ENCODE peak calls at places on chromosomes 5 and 9, in four cellular contexts. One of them, this sample, is unnamed.

GRCh38 chr5:37839441-37840035 is 303 bp downstream of the GDNF start:
- ATAC-seq in GM12878: no peak
- ATAC-seq in K562: no peak
- ATAC-seq in HepG2: peak
- ATAC-seq in this sample: peak

GRCh38 chr5:169997736-169998284 is 17.5 kb upstream of the INSYN2B start:
- ATAC-seq in K562: no peak
- ATAC-seq in HepG2: no peak
- ATAC-seq in GM12878: peak
- ATAC-seq in this sample: no peak

GRCh38 chr9:95085036-95085770 is 232.3 kb downstream of the FANCC start:
- ATAC-seq in HepG2: no peak
- ATAC-seq in K562: no peak
- ATAC-seq in GM12878: no peak
- ATAC-seq in this sample: no peak

GRCh38 chr9:124353811-124354274 is 61.4 kb downstream of the PSMB7 start:
- ATAC-seq in GM12878: no peak
- ATAC-seq in K562: no peak
- ATAC-seq in HepG2: no peak
- ATAC-seq in this sample: no peak

GRCh38 chr5:57501414-57502321 is 19.1 kb upstream of the ACTBL2 start:
- ATAC-seq in HepG2: no peak
- ATAC-seq in GM12878: no peak
- ATAC-seq in K562: no peak
- ATAC-seq in this sample: no peak

GRCh38 chr9:129580211-129580915 is 40.5 kb downstream of the C9orf50 start:
- ATAC-seq in HepG2: peak
- ATAC-seq in GM12878: peak
- ATAC-seq in K562: no peak
- ATAC-seq in this sample: no peak

GRCh38 chr5:83760579-83760978 is 39.9 kb upstream of the HAPLN1 start:
- ATAC-seq in HepG2: no peak
- ATAC-seq in K562: no peak
- ATAC-seq in GM12878: no peak
- ATAC-seq in this sample: no peak

GRCh38 chr9:20477940-20478620 is 144.2 kb downstream of the MLLT3 start:
- ATAC-seq in GM12878: peak
- ATAC-seq in HepG2: no peak
- ATAC-seq in K562: no peak
- ATAC-seq in this sample: no peak

GRCh38 chr5:132746592-132747063 is 598 bp upstream of the CCNI2 start:
- ATAC-seq in K562: no peak
- ATAC-seq in GM12878: no peak
- ATAC-seq in HepG2: no peak
- ATAC-seq in this sample: no peak

GRCh38 chr9:3398232-3398648 is 127.6 kb downstream of the RFX3 start:
- ATAC-seq in GM12878: peak
- ATAC-seq in HepG2: no peak
- ATAC-seq in K562: no peak
- ATAC-seq in this sample: no peak

GRCh38 chr5:80739057-80739456 is 84.3 kb upstream of the DHFR start:
- ATAC-seq in K562: no peak
- ATAC-seq in GM12878: no peak
- ATAC-seq in HepG2: no peak
- ATAC-seq in this sample: no peak

GRCh38 chr5:11902304-11902703 is 1.9 kb downstream of the CTNND2 start:
- ATAC-seq in HepG2: no peak
- ATAC-seq in K562: no peak
- ATAC-seq in GM12878: no peak
- ATAC-seq in this sample: no peak

GRCh38 chr9:105841562-105841961 is 147.2 kb downstream of the TMEM38B start:
- ATAC-seq in HepG2: no peak
- ATAC-seq in GM12878: no peak
- ATAC-seq in K562: no peak
- ATAC-seq in this sample: no peak

GRCh38 chr9:117160254-117160653 is 254.6 kb downstream of the ASTN2 start:
- ATAC-seq in HepG2: no peak
- ATAC-seq in GM12878: no peak
- ATAC-seq in K562: no peak
- ATAC-seq in this sample: no peak

GRCh38 chr9:34275811-34276210 is 53.3 kb downstream of the KIF24 start:
- ATAC-seq in GM12878: no peak
- ATAC-seq in HepG2: no peak
- ATAC-seq in K562: no peak
- ATAC-seq in this sample: no peak

GRCh38 chr5:143118222-143118621 is 285.3 kb downstream of the NR3C1 start:
- ATAC-seq in K562: no peak
- ATAC-seq in HepG2: no peak
- ATAC-seq in GM12878: peak
- ATAC-seq in this sample: no peak

GRCh38 chr5:125829349-125829748 is 593.9 kb upstream of the GRAMD2B start:
- ATAC-seq in HepG2: no peak
- ATAC-seq in GM12878: peak
- ATAC-seq in K562: no peak
- ATAC-seq in this sample: no peak

GRCh38 chr5:159928122-159928960 is 12.1 kb downstream of the ADRA1B start:
- ATAC-seq in HepG2: no peak
- ATAC-seq in K562: no peak
- ATAC-seq in GM12878: no peak
- ATAC-seq in this sample: peak

GRCh38 chr5:169004551-169004950 is 296.4 kb downstream of the SLIT3 start:
- ATAC-seq in GM12878: no peak
- ATAC-seq in HepG2: no peak
- ATAC-seq in K562: no peak
- ATAC-seq in this sample: no peak

GRCh38 chr5:132301341-132302274 is 7.4 kb downstream of the SLC22A4 start:
- ATAC-seq in HepG2: peak
- ATAC-seq in K562: peak
- ATAC-seq in GM12878: peak
- ATAC-seq in this sample: no peak

GRCh38 chr9:2933165-2934095 is 89.5 kb upstream of the PUM3 start:
- ATAC-seq in HepG2: peak
- ATAC-seq in K562: no peak
- ATAC-seq in GM12878: no peak
- ATAC-seq in this sample: no peak

GRCh38 chr9:128107260-128107970 is 20.1 kb downstream of the PTGES2 start:
- ATAC-seq in GM12878: no peak
- ATAC-seq in HepG2: no peak
- ATAC-seq in K562: no peak
- ATAC-seq in this sample: no peak

GRCh38 chr9:74847478-74848149 is 40.1 kb downstream of the TRPM6 start:
- ATAC-seq in HepG2: no peak
- ATAC-seq in K562: no peak
- ATAC-seq in GM12878: peak
- ATAC-seq in this sample: no peak

GRCh38 chr9:136974834-136975535 is 2.3 kb upstream of the PTGDS start:
- ATAC-seq in HepG2: no peak
- ATAC-seq in GM12878: no peak
- ATAC-seq in K562: no peak
- ATAC-seq in this sample: no peak

GRCh38 chr9:21081999-21082398 is 4.3 kb upstream of the IFNB1 start:
- ATAC-seq in HepG2: no peak
- ATAC-seq in GM12878: peak
- ATAC-seq in K562: no peak
- ATAC-seq in this sample: no peak

GRCh38 chr5:91928751-91929521 is 545.8 kb upstream of the ARRDC3 start:
- ATAC-seq in GM12878: peak
- ATAC-seq in K562: no peak
- ATAC-seq in HepG2: no peak
- ATAC-seq in this sample: no peak

GRCh38 chr5:37628876-37629275 is 211.0 kb downstream of the GDNF start:
- ATAC-seq in HepG2: no peak
- ATAC-seq in GM12878: no peak
- ATAC-seq in K562: no peak
- ATAC-seq in this sample: no peak

GRCh38 chr9:5178126-5178805 is 7.2 kb downstream of the INSL6 start:
- ATAC-seq in K562: no peak
- ATAC-seq in GM12878: peak
- ATAC-seq in HepG2: no peak
- ATAC-seq in this sample: no peak

GRCh38 chr9:14027114-14027812 is 286.7 kb downstream of the NFIB start:
- ATAC-seq in GM12878: no peak
- ATAC-seq in K562: no peak
- ATAC-seq in HepG2: no peak
- ATAC-seq in this sample: peak

GRCh38 chr5:176611435-176611834 is 1.5 kb upstream of the GPRIN1 start:
- ATAC-seq in HepG2: no peak
- ATAC-seq in GM12878: no peak
- ATAC-seq in K562: peak
- ATAC-seq in this sample: no peak

GRCh38 chr9:110316255-110316921 is 21.3 kb downstream of the TXNDC8 start:
- ATAC-seq in GM12878: peak
- ATAC-seq in HepG2: no peak
- ATAC-seq in K562: no peak
- ATAC-seq in this sample: no peak

GRCh38 chr5:65197899-65198776 is 283.6 kb downstream of the ADAMTS6 start:
- ATAC-seq in HepG2: no peak
- ATAC-seq in GM12878: no peak
- ATAC-seq in K562: no peak
- ATAC-seq in this sample: no peak

GRCh38 chr9:3963266-3964019 is 336.4 kb downstream of the GLIS3 start:
- ATAC-seq in HepG2: no peak
- ATAC-seq in GM12878: no peak
- ATAC-seq in K562: no peak
- ATAC-seq in this sample: peak

DNA sequence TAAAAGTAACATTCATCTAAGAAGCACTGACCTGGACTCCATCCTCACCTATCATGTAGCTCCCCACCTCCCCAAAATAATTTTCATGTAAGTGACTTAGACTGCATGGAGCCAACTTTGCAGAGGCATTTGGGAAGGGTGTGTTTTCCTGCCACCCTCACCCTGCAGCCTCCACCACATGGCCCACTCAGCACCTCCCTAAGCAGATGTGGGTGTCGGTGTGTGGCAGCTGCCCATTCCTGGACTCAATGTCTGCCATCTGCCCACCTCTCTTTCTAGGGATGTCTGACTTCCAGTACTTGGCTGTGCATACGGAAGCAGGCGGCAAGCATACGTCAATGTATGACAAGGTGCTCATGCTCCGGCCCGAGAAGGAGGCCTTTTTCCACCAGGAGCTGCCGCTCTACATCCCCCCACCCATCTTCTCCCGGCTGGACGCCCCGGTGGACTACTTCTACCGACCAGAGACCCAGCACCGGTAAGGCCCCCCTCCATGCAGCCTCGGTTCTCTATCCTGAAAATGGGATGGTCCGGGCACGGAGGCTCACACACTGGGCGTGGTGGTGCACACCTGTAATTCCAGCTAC is 12.7 kb downstream of the GTF3C5 start:
- ATAC-seq in HepG2: no peak
- ATAC-seq in K562: no peak
- ATAC-seq in GM12878: no peak
- ATAC-seq in this sample: no peak
- TF ChIP-seq POLR2AphosphoS5 in HepG2: no peak
- TF ChIP-seq POLR2AphosphoS5 in K562: no peak
- TF ChIP-seq POLR2AphosphoS5 in GM12878: no peak
- TF ChIP-seq POLR2AphosphoS5 in this sample: no peak

GRCh38 chr5:217860-218456 is at the start of the genes CCDC127 and SDHA:
- ATAC-seq in GM12878: peak
- ATAC-seq in HepG2: peak
- ATAC-seq in K562: peak
- ATAC-seq in this sample: peak
- TF ChIP-seq POLR2A in GM12878: peak
- TF ChIP-seq POLR2A in HepG2: peak
- TF ChIP-seq POLR2A in K562: peak
- TF ChIP-seq POLR2A in this sample: peak

GRCh38 chr5:81779125-81779934 is 28.4 kb upstream of the SSBP2 start:
- ATAC-seq in HepG2: peak
- ATAC-seq in K562: peak
- ATAC-seq in GM12878: peak
- ATAC-seq in this sample: peak
- TF ChIP-seq POLR2AphosphoS5 in HepG2: no peak
- TF ChIP-seq POLR2AphosphoS5 in K562: no peak
- TF ChIP-seq POLR2AphosphoS5 in GM12878: peak
- TF ChIP-seq POLR2AphosphoS5 in this sample: no peak

GRCh38 chr9:16869961-16870605 is 387 bp downstream of the BNC2 start:
- ATAC-seq in GM12878: peak
- ATAC-seq in HepG2: peak
- ATAC-seq in K562: no peak
- ATAC-seq in this sample: peak

GRCh38 chr9:16869140-16869903 is 1.1 kb downstream of the BNC2 start:
- ATAC-seq in GM12878: peak
- ATAC-seq in K562: no peak
- ATAC-seq in HepG2: no peak
- ATAC-seq in this sample: no peak

GRCh38 chr9:16870606-16871357 is at the start of gene BNC2:
- ATAC-seq in K562: no peak
- ATAC-seq in GM12878: peak
- ATAC-seq in HepG2: peak
- ATAC-seq in this sample: peak

GRCh38 chr9:16873131-16873787 is 2.8 kb upstream of the BNC2 start:
- ATAC-seq in GM12878: no peak
- ATAC-seq in HepG2: no peak
- ATAC-seq in K562: no peak
- ATAC-seq in this sample: no peak

GRCh38 chr9:16871358-16872151 is 1.1 kb upstream of the BNC2 start:
- ATAC-seq in K562: no peak
- ATAC-seq in HepG2: peak
- ATAC-seq in GM12878: peak
- ATAC-seq in this sample: peak
- TF ChIP-seq POLR2A in K562: no peak
- TF ChIP-seq POLR2A in HepG2: no peak
- TF ChIP-seq POLR2A in GM12878: no peak
- TF ChIP-seq POLR2A in this sample: peak